ENCODE peak calls at places on chromosomes 12 and 14, in seven cellular contexts. One of them, this sample, is unnamed.

GRCh38 chr12:60191271-60191670 is 595.4 kb downstream of the SLC16A7 start:
- DNase-seq in vagina: no peak
- DNase-seq in bronchial epithelial cell: no peak
- DNase-seq in fibroblast of the aortic adventitia: no peak
- DNase-seq in WTC11: no peak
- DNase-seq in foreskin keratinocyte: no peak
- DNase-seq in transverse colon: no peak
- DNase-seq in this sample: no peak

GRCh38 chr12:40768125-40768864 is 76.1 kb downstream of the CNTN1 start:
- DNase-seq in vagina: no peak
- DNase-seq in bronchial epithelial cell: no peak
- DNase-seq in fibroblast of the aortic adventitia: no peak
- DNase-seq in WTC11: no peak
- DNase-seq in foreskin keratinocyte: no peak
- DNase-seq in transverse colon: no peak
- DNase-seq in this sample: no peak

GRCh38 chr12:121858662-121859572 is at the start of gene HPD:
- DNase-seq in vagina: no peak
- DNase-seq in bronchial epithelial cell: peak
- DNase-seq in fibroblast of the aortic adventitia: peak
- DNase-seq in WTC11: peak
- DNase-seq in foreskin keratinocyte: peak
- DNase-seq in transverse colon: peak
- DNase-seq in this sample: peak

GRCh38 chr12:6828671-6829531 is 694 bp downstream of the P3H3 start:
- DNase-seq in vagina: no peak
- DNase-seq in bronchial epithelial cell: no peak
- DNase-seq in fibroblast of the aortic adventitia: peak
- DNase-seq in WTC11: peak
- DNase-seq in foreskin keratinocyte: peak
- DNase-seq in transverse colon: peak
- DNase-seq in this sample: no peak

GRCh38 chr12:108479364-108480070 is 35.6 kb upstream of the FICD start:
- DNase-seq in vagina: no peak
- DNase-seq in bronchial epithelial cell: peak
- DNase-seq in fibroblast of the aortic adventitia: no peak
- DNase-seq in WTC11: no peak
- DNase-seq in foreskin keratinocyte: no peak
- DNase-seq in transverse colon: no peak
- DNase-seq in this sample: no peak

GRCh38 chr12:3134126-3134525 is 56.9 kb downstream of the TSPAN9 start:
- DNase-seq in vagina: no peak
- DNase-seq in bronchial epithelial cell: no peak
- DNase-seq in fibroblast of the aortic adventitia: no peak
- DNase-seq in WTC11: no peak
- DNase-seq in foreskin keratinocyte: no peak
- DNase-seq in transverse colon: no peak
- DNase-seq in this sample: no peak

GRCh38 chr14:74571901-74572828 is 39.9 kb downstream of the LTBP2 start:
- DNase-seq in vagina: no peak
- DNase-seq in bronchial epithelial cell: peak
- DNase-seq in fibroblast of the aortic adventitia: peak
- DNase-seq in WTC11: no peak
- DNase-seq in foreskin keratinocyte: peak
- DNase-seq in transverse colon: peak
- DNase-seq in this sample: peak

GRCh38 chr14:65069874-65070709 is 32.2 kb downstream of the MAX start:
- DNase-seq in vagina: no peak
- DNase-seq in bronchial epithelial cell: peak
- DNase-seq in fibroblast of the aortic adventitia: no peak
- DNase-seq in WTC11: no peak
- DNase-seq in foreskin keratinocyte: peak
- DNase-seq in transverse colon: peak
- DNase-seq in this sample: no peak

GRCh38 chr12:50302686-50303085 is 19.4 kb upstream of the LIMA1 start:
- DNase-seq in vagina: no peak
- DNase-seq in bronchial epithelial cell: no peak
- DNase-seq in fibroblast of the aortic adventitia: peak
- DNase-seq in WTC11: no peak
- DNase-seq in foreskin keratinocyte: no peak
- DNase-seq in transverse colon: no peak
- DNase-seq in this sample: no peak

GRCh38 chr14:103362780-103363179 is 22.4 kb upstream of the MARK3 start:
- DNase-seq in vagina: no peak
- DNase-seq in bronchial epithelial cell: peak
- DNase-seq in fibroblast of the aortic adventitia: peak
- DNase-seq in WTC11: no peak
- DNase-seq in foreskin keratinocyte: peak
- DNase-seq in transverse colon: no peak
- DNase-seq in this sample: no peak

GRCh38 chr12:122825773-122826724 is 9.2 kb upstream of the HIP1R start:
- DNase-seq in vagina: no peak
- DNase-seq in bronchial epithelial cell: peak
- DNase-seq in fibroblast of the aortic adventitia: peak
- DNase-seq in WTC11: no peak
- DNase-seq in foreskin keratinocyte: no peak
- DNase-seq in transverse colon: no peak
- DNase-seq in this sample: no peak

DNA sequence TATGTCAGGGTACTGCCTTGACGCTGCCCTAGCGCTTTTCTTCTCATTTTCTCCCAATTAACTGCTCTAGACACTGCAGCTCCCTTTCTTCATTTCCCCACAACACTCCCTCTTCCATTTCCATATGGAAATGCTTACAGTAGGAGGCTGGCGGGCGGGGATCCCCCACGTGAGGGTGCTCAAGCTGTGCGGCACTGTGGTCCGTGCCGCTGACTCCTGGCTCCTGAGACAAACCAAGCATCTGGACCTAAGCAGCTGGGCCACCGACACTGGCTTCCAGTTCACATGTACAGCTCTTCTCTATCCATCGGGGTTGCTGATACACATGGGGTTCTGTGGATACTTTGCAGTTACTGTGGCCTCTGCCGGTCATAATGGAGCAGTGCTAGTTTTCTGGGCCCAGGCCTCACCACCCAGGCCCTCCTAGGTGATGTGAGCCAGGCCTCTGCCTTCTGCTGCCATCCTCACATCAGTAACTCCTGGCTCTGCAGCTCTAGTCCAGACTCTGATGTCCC is 20.2 kb downstream of the TCHP start:
- DNase-seq in vagina: no peak
- DNase-seq in bronchial epithelial cell: no peak
- DNase-seq in fibroblast of the aortic adventitia: no peak
- DNase-seq in WTC11: no peak
- DNase-seq in foreskin keratinocyte: no peak
- DNase-seq in transverse colon: no peak
- DNase-seq in this sample: no peak
- TF ChIP-seq CTCF in vagina: no peak
- TF ChIP-seq CTCF in bronchial epithelial cell: no peak
- TF ChIP-seq CTCF in fibroblast of the aortic adventitia: no peak
- TF ChIP-seq CTCF in WTC11: no peak
- TF ChIP-seq CTCF in foreskin keratinocyte: no peak
- TF ChIP-seq CTCF in transverse colon: no peak
- TF ChIP-seq CTCF in this sample: no peak

DNA sequence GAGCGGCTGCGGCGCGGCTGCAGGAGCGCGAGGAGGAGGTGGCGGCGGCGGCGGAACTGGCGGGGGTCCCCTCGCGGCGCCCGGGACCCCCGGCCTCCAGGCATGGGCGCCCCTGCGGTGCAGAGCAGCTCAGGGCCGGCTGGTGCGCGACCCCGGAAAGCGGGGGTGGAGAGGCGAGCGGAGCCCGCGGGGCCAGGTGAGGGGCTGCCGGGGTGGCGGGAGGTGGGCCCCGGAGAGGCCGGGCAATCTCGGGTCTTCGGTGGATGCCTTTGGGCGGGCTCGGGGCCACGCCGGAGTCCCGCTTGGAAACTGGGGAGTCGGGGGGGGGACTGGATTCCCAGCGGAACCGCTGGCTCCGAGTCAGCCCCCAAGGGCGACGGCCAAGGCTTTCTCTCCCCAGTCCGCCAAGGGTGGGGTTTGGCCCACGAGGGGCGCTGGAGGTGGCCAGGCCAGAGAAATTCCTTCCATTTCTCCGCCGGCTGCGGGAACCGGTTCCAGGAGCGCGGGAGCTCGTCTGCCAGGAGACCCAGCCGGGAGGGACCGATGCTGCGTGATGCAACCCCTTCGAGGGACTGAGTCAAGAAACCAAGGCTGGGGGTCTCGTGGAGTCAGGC is 13.9 kb upstream of the NR4A1 start:
- DNase-seq in vagina: no peak
- DNase-seq in bronchial epithelial cell: no peak
- DNase-seq in fibroblast of the aortic adventitia: peak
- DNase-seq in WTC11: peak
- DNase-seq in foreskin keratinocyte: no peak
- DNase-seq in transverse colon: peak
- DNase-seq in this sample: peak
- TF ChIP-seq CTCF in vagina: no peak
- TF ChIP-seq CTCF in bronchial epithelial cell: no peak
- TF ChIP-seq CTCF in fibroblast of the aortic adventitia: peak
- TF ChIP-seq CTCF in WTC11: no peak
- TF ChIP-seq CTCF in foreskin keratinocyte: peak
- TF ChIP-seq CTCF in transverse colon: no peak
- TF ChIP-seq CTCF in this sample: peak

DNA sequence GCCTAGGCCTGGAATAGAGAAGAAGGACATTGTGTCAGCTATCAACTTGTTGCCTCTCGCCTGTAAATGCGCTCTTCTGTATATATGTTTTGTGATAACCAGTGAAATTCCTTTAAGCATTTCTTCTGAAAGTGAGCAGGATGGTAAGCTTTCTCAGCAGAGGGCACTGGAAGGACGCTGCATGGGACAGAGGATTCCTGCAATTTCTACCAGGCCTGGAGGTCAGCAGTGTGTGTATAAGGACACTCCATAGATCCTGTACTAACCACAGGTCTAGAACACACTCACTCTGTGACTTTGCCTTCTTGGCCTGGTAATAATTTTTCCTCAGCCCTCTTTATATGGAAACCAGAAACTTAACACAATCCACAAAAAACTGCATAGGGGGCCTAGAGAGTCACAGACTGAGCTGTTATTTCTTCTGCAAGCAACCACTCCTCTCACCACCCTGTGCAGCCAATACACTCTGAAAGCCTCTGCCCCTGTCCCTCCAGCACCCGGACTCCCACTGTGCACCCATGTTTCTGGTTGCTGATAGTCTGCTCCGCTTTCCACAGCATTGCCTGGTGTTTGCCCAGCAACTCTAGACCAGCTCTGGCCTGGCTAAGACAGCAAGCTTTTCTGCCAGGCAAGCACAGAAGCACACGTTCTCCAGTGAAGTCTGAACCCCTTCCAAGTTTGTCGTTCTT is 94.0 kb upstream of the RMST start:
- DNase-seq in vagina: no peak
- DNase-seq in bronchial epithelial cell: no peak
- DNase-seq in fibroblast of the aortic adventitia: no peak
- DNase-seq in WTC11: peak
- DNase-seq in foreskin keratinocyte: no peak
- DNase-seq in transverse colon: no peak
- DNase-seq in this sample: no peak
- TF ChIP-seq CTCF in vagina: no peak
- TF ChIP-seq CTCF in bronchial epithelial cell: no peak
- TF ChIP-seq CTCF in fibroblast of the aortic adventitia: no peak
- TF ChIP-seq CTCF in WTC11: no peak
- TF ChIP-seq CTCF in foreskin keratinocyte: no peak
- TF ChIP-seq CTCF in transverse colon: no peak
- TF ChIP-seq CTCF in this sample: no peak

DNA sequence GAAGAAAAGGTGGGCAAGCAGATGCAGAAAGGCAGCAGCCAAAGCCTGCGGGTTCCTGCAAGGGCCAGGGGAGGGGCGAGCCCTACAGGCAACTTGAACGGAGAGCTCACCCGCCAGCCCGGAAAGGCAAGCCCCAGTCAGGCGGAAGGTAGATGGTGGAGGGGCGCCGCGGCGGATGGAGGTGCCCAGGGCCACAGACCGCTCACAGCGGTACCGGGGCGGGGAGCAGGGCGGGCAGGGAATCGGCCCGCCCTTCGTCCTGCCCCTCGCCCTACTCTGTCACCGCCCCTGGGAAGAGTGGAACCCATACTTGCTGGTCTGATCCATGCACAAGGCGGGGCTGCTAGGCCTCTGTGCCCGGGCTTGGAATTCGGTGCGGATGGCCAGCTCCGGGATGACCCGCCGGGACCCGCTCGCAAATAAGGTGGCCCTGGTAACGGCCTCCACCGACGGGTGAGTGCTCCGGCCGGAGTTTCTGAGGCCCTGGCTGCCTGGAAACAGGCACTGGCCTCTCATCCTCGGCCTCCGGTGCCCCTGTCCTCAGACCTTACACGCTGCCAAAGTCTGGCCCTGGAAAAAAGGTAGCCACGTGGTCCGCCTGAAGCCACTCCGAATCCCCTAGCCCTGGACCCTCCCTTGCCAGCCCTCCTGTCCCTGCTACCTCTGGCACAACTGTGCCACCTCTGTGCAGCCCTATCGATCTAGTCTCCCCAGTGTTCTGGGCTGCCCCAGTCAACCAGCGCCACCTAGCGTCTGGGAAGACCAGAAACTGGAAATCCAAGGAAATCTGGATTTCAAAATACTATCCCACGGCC is at the start of gene DHRS4:
- DNase-seq in vagina: no peak
- DNase-seq in bronchial epithelial cell: peak
- DNase-seq in fibroblast of the aortic adventitia: peak
- DNase-seq in WTC11: peak
- DNase-seq in foreskin keratinocyte: peak
- DNase-seq in transverse colon: peak
- DNase-seq in this sample: peak
- TF ChIP-seq CTCF in vagina: peak
- TF ChIP-seq CTCF in bronchial epithelial cell: peak
- TF ChIP-seq CTCF in fibroblast of the aortic adventitia: peak
- TF ChIP-seq CTCF in WTC11: peak
- TF ChIP-seq CTCF in foreskin keratinocyte: peak
- TF ChIP-seq CTCF in transverse colon: peak
- TF ChIP-seq CTCF in this sample: peak

GRCh38 chr12:129520736-129521135 is 383.1 kb downstream of the TMEM132D start:
- DNase-seq in vagina: no peak
- DNase-seq in bronchial epithelial cell: peak
- DNase-seq in fibroblast of the aortic adventitia: no peak
- DNase-seq in WTC11: no peak
- DNase-seq in foreskin keratinocyte: no peak
- DNase-seq in transverse colon: no peak
- DNase-seq in this sample: no peak
- TF ChIP-seq CTCF in vagina: no peak
- TF ChIP-seq CTCF in bronchial epithelial cell: no peak
- TF ChIP-seq CTCF in fibroblast of the aortic adventitia: no peak
- TF ChIP-seq CTCF in WTC11: no peak
- TF ChIP-seq CTCF in foreskin keratinocyte: no peak
- TF ChIP-seq CTCF in transverse colon: no peak
- TF ChIP-seq CTCF in this sample: no peak